ENCODE peak calls at places on chromosomes 1 and 21, in eight cellular contexts. One of them, this sample, is unnamed.

GRCh38 chr1:202160377-202160940 is at the start of gene PTPN7:
- DNase-seq in NCI-H82: no peak
- DNase-seq in CD4-positive, alpha-beta T cell: peak
- DNase-seq in cerebellar cortex: no peak
- DNase-seq in H9: peak
- DNase-seq in germinal center: peak
- DNase-seq in GM10248: peak
- DNase-seq in T-helper 2 cell: peak
- DNase-seq in this sample: peak

GRCh38 chr1:228045405-228045804 is 37.1 kb upstream of the ARF1 start:
- DNase-seq in H9: no peak
- DNase-seq in germinal center: no peak
- DNase-seq in cerebellar cortex: no peak
- DNase-seq in T-helper 2 cell: no peak
- DNase-seq in NCI-H82: no peak
- DNase-seq in CD4-positive, alpha-beta T cell: peak
- DNase-seq in GM10248: no peak
- DNase-seq in this sample: no peak

GRCh38 chr1:50605186-50605875 is 182.1 kb upstream of the DMRTA2 start:
- DNase-seq in GM10248: peak
- DNase-seq in cerebellar cortex: peak
- DNase-seq in CD4-positive, alpha-beta T cell: no peak
- DNase-seq in NCI-H82: peak
- DNase-seq in germinal center: no peak
- DNase-seq in H9: peak
- DNase-seq in T-helper 2 cell: no peak
- DNase-seq in this sample: no peak

GRCh38 chr1:191320062-191320461 is 838.2 kb upstream of the RGS18 start:
- DNase-seq in NCI-H82: peak
- DNase-seq in H9: no peak
- DNase-seq in GM10248: no peak
- DNase-seq in germinal center: no peak
- DNase-seq in T-helper 2 cell: no peak
- DNase-seq in CD4-positive, alpha-beta T cell: no peak
- DNase-seq in cerebellar cortex: no peak
- DNase-seq in this sample: no peak

GRCh38 chr1:16418823-16419425 is 18.3 kb downstream of the SPATA21 start:
- DNase-seq in H9: no peak
- DNase-seq in T-helper 2 cell: no peak
- DNase-seq in GM10248: no peak
- DNase-seq in CD4-positive, alpha-beta T cell: no peak
- DNase-seq in NCI-H82: no peak
- DNase-seq in germinal center: no peak
- DNase-seq in cerebellar cortex: no peak
- DNase-seq in this sample: no peak

GRCh38 chr1:187114788-187115187 is 286.0 kb downstream of the PLA2G4A start:
- DNase-seq in H9: no peak
- DNase-seq in NCI-H82: no peak
- DNase-seq in T-helper 2 cell: no peak
- DNase-seq in germinal center: no peak
- DNase-seq in cerebellar cortex: no peak
- DNase-seq in CD4-positive, alpha-beta T cell: no peak
- DNase-seq in GM10248: no peak
- DNase-seq in this sample: no peak

GRCh38 chr1:225449774-225450173 is 21.9 kb upstream of the LBR start:
- DNase-seq in NCI-H82: peak
- DNase-seq in T-helper 2 cell: no peak
- DNase-seq in H9: no peak
- DNase-seq in cerebellar cortex: no peak
- DNase-seq in GM10248: no peak
- DNase-seq in germinal center: no peak
- DNase-seq in CD4-positive, alpha-beta T cell: no peak
- DNase-seq in this sample: no peak

GRCh38 chr1:41238311-41239094 is 3.6 kb downstream of the SCMH1 start:
- DNase-seq in germinal center: no peak
- DNase-seq in H9: no peak
- DNase-seq in cerebellar cortex: no peak
- DNase-seq in GM10248: no peak
- DNase-seq in NCI-H82: peak
- DNase-seq in CD4-positive, alpha-beta T cell: no peak
- DNase-seq in T-helper 2 cell: no peak
- DNase-seq in this sample: no peak

GRCh38 chr1:1782399-1783221 is 4.3 kb upstream of the NADK start:
- DNase-seq in GM10248: no peak
- DNase-seq in H9: peak
- DNase-seq in cerebellar cortex: no peak
- DNase-seq in germinal center: peak
- DNase-seq in CD4-positive, alpha-beta T cell: peak
- DNase-seq in NCI-H82: no peak
- DNase-seq in T-helper 2 cell: no peak
- DNase-seq in this sample: no peak

GRCh38 chr21:45504516-45505415 is 37.5 kb downstream of the SLC19A1 start:
- DNase-seq in cerebellar cortex: no peak
- DNase-seq in NCI-H82: no peak
- DNase-seq in germinal center: no peak
- DNase-seq in CD4-positive, alpha-beta T cell: no peak
- DNase-seq in T-helper 2 cell: no peak
- DNase-seq in H9: no peak
- DNase-seq in GM10248: no peak
- DNase-seq in this sample: no peak

GRCh38 chr1:247966520-247967204 is 1.6 kb downstream of the OR2AK2 start:
- DNase-seq in T-helper 2 cell: no peak
- DNase-seq in CD4-positive, alpha-beta T cell: no peak
- DNase-seq in germinal center: no peak
- DNase-seq in cerebellar cortex: no peak
- DNase-seq in NCI-H82: no peak
- DNase-seq in H9: no peak
- DNase-seq in GM10248: peak
- DNase-seq in this sample: no peak

GRCh38 chr1:40755052-40755451 is 28.5 kb upstream of the KCNQ4 start:
- DNase-seq in GM10248: no peak
- DNase-seq in CD4-positive, alpha-beta T cell: no peak
- DNase-seq in cerebellar cortex: no peak
- DNase-seq in NCI-H82: no peak
- DNase-seq in T-helper 2 cell: no peak
- DNase-seq in H9: no peak
- DNase-seq in germinal center: no peak
- DNase-seq in this sample: no peak

GRCh38 chr1:18542351-18542750 is 61.6 kb downstream of the KLHDC7A start:
- DNase-seq in H9: peak
- DNase-seq in GM10248: no peak
- DNase-seq in germinal center: no peak
- DNase-seq in CD4-positive, alpha-beta T cell: peak
- DNase-seq in NCI-H82: peak
- DNase-seq in T-helper 2 cell: no peak
- DNase-seq in cerebellar cortex: no peak
- DNase-seq in this sample: no peak

GRCh38 chr21:35291963-35292627 is 243.0 kb upstream of the RUNX1 start:
- DNase-seq in CD4-positive, alpha-beta T cell: no peak
- DNase-seq in H9: no peak
- DNase-seq in germinal center: no peak
- DNase-seq in T-helper 2 cell: no peak
- DNase-seq in GM10248: no peak
- DNase-seq in NCI-H82: no peak
- DNase-seq in cerebellar cortex: no peak
- DNase-seq in this sample: no peak

GRCh38 chr1:26498894-26499293 is 26.7 kb downstream of the HMGN2 start:
- DNase-seq in cerebellar cortex: no peak
- DNase-seq in H9: no peak
- DNase-seq in GM10248: no peak
- DNase-seq in germinal center: no peak
- DNase-seq in T-helper 2 cell: no peak
- DNase-seq in NCI-H82: no peak
- DNase-seq in CD4-positive, alpha-beta T cell: no peak
- DNase-seq in this sample: no peak

GRCh38 chr21:44423312-44423821 is 31.9 kb upstream of the LRRC3 start:
- DNase-seq in cerebellar cortex: no peak
- DNase-seq in H9: peak
- DNase-seq in germinal center: no peak
- DNase-seq in GM10248: no peak
- DNase-seq in CD4-positive, alpha-beta T cell: no peak
- DNase-seq in NCI-H82: peak
- DNase-seq in T-helper 2 cell: no peak
- DNase-seq in this sample: no peak

GRCh38 chr1:36384542-36385409 is 948 bp downstream of the STK40 start:
- DNase-seq in T-helper 2 cell: peak
- DNase-seq in cerebellar cortex: peak
- DNase-seq in H9: peak
- DNase-seq in germinal center: no peak
- DNase-seq in CD4-positive, alpha-beta T cell: peak
- DNase-seq in NCI-H82: peak
- DNase-seq in GM10248: no peak
- DNase-seq in this sample: peak

GRCh38 chr1:225825078-225825477 is 15.2 kb downstream of the EPHX1 start:
- DNase-seq in cerebellar cortex: no peak
- DNase-seq in NCI-H82: no peak
- DNase-seq in T-helper 2 cell: no peak
- DNase-seq in H9: no peak
- DNase-seq in CD4-positive, alpha-beta T cell: no peak
- DNase-seq in GM10248: no peak
- DNase-seq in germinal center: no peak
- DNase-seq in this sample: no peak

GRCh38 chr1:220184503-220184902 is 87.8 kb downstream of the RAB3GAP2 start:
- DNase-seq in GM10248: no peak
- DNase-seq in T-helper 2 cell: no peak
- DNase-seq in germinal center: no peak
- DNase-seq in cerebellar cortex: no peak
- DNase-seq in NCI-H82: no peak
- DNase-seq in CD4-positive, alpha-beta T cell: no peak
- DNase-seq in H9: no peak
- DNase-seq in this sample: no peak

GRCh38 chr1:62436039-62436465 is 797 bp upstream of the USP1 start:
- DNase-seq in T-helper 2 cell: peak
- DNase-seq in H9: no peak
- DNase-seq in GM10248: no peak
- DNase-seq in germinal center: no peak
- DNase-seq in CD4-positive, alpha-beta T cell: peak
- DNase-seq in NCI-H82: no peak
- DNase-seq in cerebellar cortex: no peak
- DNase-seq in this sample: no peak

GRCh38 chr1:19450811-19451564 is 34.4 kb downstream of the CAPZB start:
- DNase-seq in NCI-H82: no peak
- DNase-seq in CD4-positive, alpha-beta T cell: no peak
- DNase-seq in GM10248: no peak
- DNase-seq in germinal center: no peak
- DNase-seq in cerebellar cortex: no peak
- DNase-seq in T-helper 2 cell: no peak
- DNase-seq in H9: no peak
- DNase-seq in this sample: no peak

GRCh38 chr1:185155600-185156320 is 993 bp downstream of the TRMT1L start:
- DNase-seq in NCI-H82: no peak
- DNase-seq in germinal center: peak
- DNase-seq in T-helper 2 cell: no peak
- DNase-seq in cerebellar cortex: peak
- DNase-seq in CD4-positive, alpha-beta T cell: no peak
- DNase-seq in GM10248: no peak
- DNase-seq in H9: no peak
- DNase-seq in this sample: no peak

GRCh38 chr21:26388731-26389231 is 184.3 kb downstream of the CYYR1 start:
- DNase-seq in NCI-H82: no peak
- DNase-seq in H9: no peak
- DNase-seq in CD4-positive, alpha-beta T cell: no peak
- DNase-seq in T-helper 2 cell: no peak
- DNase-seq in cerebellar cortex: peak
- DNase-seq in GM10248: no peak
- DNase-seq in germinal center: no peak
- DNase-seq in this sample: no peak

GRCh38 chr1:2340086-2340917 is 51.1 kb downstream of the MORN1 start:
- DNase-seq in GM10248: no peak
- DNase-seq in NCI-H82: no peak
- DNase-seq in CD4-positive, alpha-beta T cell: no peak
- DNase-seq in T-helper 2 cell: no peak
- DNase-seq in cerebellar cortex: no peak
- DNase-seq in H9: no peak
- DNase-seq in germinal center: no peak
- DNase-seq in this sample: no peak

GRCh38 chr1:36836196-36836883 is 198.0 kb downstream of the GRIK3 start:
- DNase-seq in cerebellar cortex: no peak
- DNase-seq in GM10248: no peak
- DNase-seq in NCI-H82: no peak
- DNase-seq in H9: no peak
- DNase-seq in CD4-positive, alpha-beta T cell: no peak
- DNase-seq in germinal center: no peak
- DNase-seq in T-helper 2 cell: no peak
- DNase-seq in this sample: no peak

GRCh38 chr1:221157026-221157761 is 278.0 kb downstream of the HLX start:
- DNase-seq in CD4-positive, alpha-beta T cell: no peak
- DNase-seq in NCI-H82: no peak
- DNase-seq in T-helper 2 cell: no peak
- DNase-seq in cerebellar cortex: no peak
- DNase-seq in germinal center: peak
- DNase-seq in GM10248: peak
- DNase-seq in H9: no peak
- DNase-seq in this sample: no peak

GRCh38 chr1:30748098-30748698 is 9.4 kb downstream of the LAPTM5 start:
- DNase-seq in cerebellar cortex: no peak
- DNase-seq in NCI-H82: peak
- DNase-seq in germinal center: no peak
- DNase-seq in T-helper 2 cell: no peak
- DNase-seq in GM10248: no peak
- DNase-seq in CD4-positive, alpha-beta T cell: no peak
- DNase-seq in H9: no peak
- DNase-seq in this sample: no peak

GRCh38 chr21:33394260-33394659 is 9.0 kb upstream of the IFNGR2 start:
- DNase-seq in H9: no peak
- DNase-seq in CD4-positive, alpha-beta T cell: no peak
- DNase-seq in T-helper 2 cell: no peak
- DNase-seq in NCI-H82: no peak
- DNase-seq in cerebellar cortex: no peak
- DNase-seq in GM10248: no peak
- DNase-seq in germinal center: no peak
- DNase-seq in this sample: no peak

GRCh38 chr21:37866027-37866426 is 50.2 kb downstream of the KCNJ6 start:
- DNase-seq in GM10248: no peak
- DNase-seq in NCI-H82: peak
- DNase-seq in T-helper 2 cell: no peak
- DNase-seq in cerebellar cortex: no peak
- DNase-seq in germinal center: peak
- DNase-seq in H9: no peak
- DNase-seq in CD4-positive, alpha-beta T cell: no peak
- DNase-seq in this sample: no peak

GRCh38 chr1:112460672-112461071 is 48.1 kb upstream of the WNT2B start:
- DNase-seq in cerebellar cortex: no peak
- DNase-seq in T-helper 2 cell: no peak
- DNase-seq in NCI-H82: no peak
- DNase-seq in H9: no peak
- DNase-seq in germinal center: no peak
- DNase-seq in CD4-positive, alpha-beta T cell: no peak
- DNase-seq in GM10248: no peak
- DNase-seq in this sample: no peak

GRCh38 chr21:39029086-39029772 is 154.0 kb downstream of the PSMG1 start:
- DNase-seq in cerebellar cortex: no peak
- DNase-seq in GM10248: no peak
- DNase-seq in NCI-H82: no peak
- DNase-seq in H9: no peak
- DNase-seq in CD4-positive, alpha-beta T cell: no peak
- DNase-seq in germinal center: no peak
- DNase-seq in T-helper 2 cell: no peak
- DNase-seq in this sample: no peak

GRCh38 chr1:104189207-104189606 is 439.5 kb downstream of the AMY1C start:
- DNase-seq in germinal center: no peak
- DNase-seq in CD4-positive, alpha-beta T cell: no peak
- DNase-seq in NCI-H82: peak
- DNase-seq in H9: no peak
- DNase-seq in GM10248: no peak
- DNase-seq in T-helper 2 cell: no peak
- DNase-seq in cerebellar cortex: no peak
- DNase-seq in this sample: no peak

GRCh38 chr1:199778324-199778955 is 249.1 kb upstream of the NR5A2 start:
- DNase-seq in germinal center: no peak
- DNase-seq in cerebellar cortex: no peak
- DNase-seq in H9: no peak
- DNase-seq in T-helper 2 cell: no peak
- DNase-seq in CD4-positive, alpha-beta T cell: no peak
- DNase-seq in GM10248: no peak
- DNase-seq in NCI-H82: no peak
- DNase-seq in this sample: no peak

GRCh38 chr1:40339420-40340323 is 22.6 kb upstream of the COL9A2 start:
- DNase-seq in CD4-positive, alpha-beta T cell: no peak
- DNase-seq in H9: no peak
- DNase-seq in NCI-H82: no peak
- DNase-seq in T-helper 2 cell: no peak
- DNase-seq in cerebellar cortex: no peak
- DNase-seq in germinal center: no peak
- DNase-seq in GM10248: no peak
- DNase-seq in this sample: no peak